ENCODE peak calls at places on chromosome 16, in seven cellular contexts. L, A, R, B, O, I and T are unnamed samples.

GRCh38 chr16:27067138-27067537 is 411 bp downstream of the C16orf82 start:
- DNase-seq in L (no peak), A (no peak), R (peak; percentile 44), B (no peak), O (no peak), I (no peak), T (no peak)

GRCh38 chr16:70686376-70687171 is 721 bp upstream of the MTSS2 start:
- DNase-seq in L (no peak), A (no peak), R (no peak), B (no peak), O (no peak), I (no peak), T (no peak)

GRCh38 chr16:1596516-1596915 is 15.4 kb downstream of the IFT140 start:
- DNase-seq in L (no peak), A (no peak), R (no peak), B (no peak), O (no peak), I (no peak), T (no peak)

GRCh38 chr16:21703589-21704174 is 39.9 kb downstream of the OTOA start:
- DNase-seq in L (no peak), A (no peak), R (no peak), B (no peak), O (peak; percentile 40), I (no peak), T (no peak)

GRCh38 chr16:51697454-51697853 is 546.4 kb upstream of the SALL1 start:
- DNase-seq in L (no peak), A (no peak), R (no peak), B (no peak), O (no peak), I (no peak), T (no peak)

GRCh38 chr16:12901204-12901596 is 198 bp upstream of the SHISA9 start:
- DNase-seq in L (no peak), A (no peak), R (peak; percentile 37), B (no peak), O (no peak), I (no peak), T (peak; percentile 75)

GRCh38 chr16:86566966-86567700 is 504 bp downstream of the FOXC2 start:
- DNase-seq in L (no peak), A (no peak), R (no peak), B (no peak), O (no peak), I (no peak), T (no peak)

GRCh38 chr16:11425140-11425539 is 79.9 kb downstream of the RMI2 start:
- DNase-seq in L (no peak), A (no peak), R (no peak), B (no peak), O (no peak), I (no peak), T (no peak)

GRCh38 chr16:76639685-76640289 is 362.6 kb downstream of the CNTNAP4 start:
- DNase-seq in L (peak; percentile 19), A (no peak), R (peak; percentile 13), B (peak; percentile 48), O (no peak), I (peak; percentile 47), T (peak; percentile 46)

GRCh38 chr16:17578921-17579876 is 108.4 kb upstream of the XYLT1 start:
- DNase-seq in L (peak; percentile 74), A (peak; percentile 59), R (peak; percentile 66), B (peak; percentile 64), O (peak; percentile 28), I (peak; percentile 73), T (peak; percentile 95)

GRCh38 chr16:29876578-29877249 is 13.7 kb upstream of the CDIPT start:
- DNase-seq in L (no peak), A (no peak), R (no peak), B (peak; percentile 42), O (no peak), I (no peak), T (no peak)

GRCh38 chr16:84084570-84085270 is 32.0 kb downstream of the MBTPS1 start:
- DNase-seq in L (peak; percentile 49), A (peak; percentile 64), R (peak; percentile 84), B (peak; percentile 85), O (peak; percentile 28), I (peak; percentile 78), T (peak; percentile 71)

GRCh38 chr16:87163637-87164036 is 153.6 kb downstream of the C16orf95 start:
- DNase-seq in L (no peak), A (no peak), R (no peak), B (no peak), O (no peak), I (no peak), T (no peak)

GRCh38 chr16:17194190-17194780 is 276.5 kb downstream of the XYLT1 start:
- DNase-seq in L (peak; percentile 70), A (peak; percentile 24), R (peak; percentile 52), B (peak; percentile 70), O (no peak), I (no peak), T (peak; percentile 69)

GRCh38 chr16:63080736-63081135 is 1044.5 kb upstream of the CDH8 start:
- DNase-seq in L (no peak), A (no peak), R (no peak), B (no peak), O (no peak), I (no peak), T (no peak)

GRCh38 chr16:56246051-56246817 is 54.9 kb downstream of the GNAO1 start:
- DNase-seq in L (peak; percentile 38), A (no peak), R (peak; percentile 56), B (peak; percentile 50), O (no peak), I (peak; percentile 18), T (peak; percentile 72)

GRCh38 chr16:12245923-12246290 is 269.4 kb downstream of the SNX29 start:
- DNase-seq in L (no peak), A (no peak), R (no peak), B (no peak), O (no peak), I (no peak), T (no peak)

GRCh38 chr16:89586853-89587252 is 11.3 kb downstream of the CPNE7 start:
- DNase-seq in L (no peak), A (no peak), R (peak; percentile 74), B (peak; percentile 72), O (no peak), I (no peak), T (no peak)

GRCh38 chr16:55257971-55258613 is 65.9 kb upstream of the IRX6 start:
- DNase-seq in L (peak; percentile 57), A (peak; percentile 58), R (peak; percentile 45), B (peak; percentile 71), O (no peak), I (peak; percentile 41), T (peak; percentile 33)

GRCh38 chr16:23452221-23452571 is 793 bp downstream of the COG7 start:
- DNase-seq in L (no peak), A (no peak), R (no peak), B (no peak), O (no peak), I (no peak), T (no peak)

GRCh38 chr16:11748404-11749254 is 6.0 kb upstream of the TXNDC11 start:
- DNase-seq in L (no peak), A (no peak), R (no peak), B (no peak), O (no peak), I (peak; percentile 93), T (peak; percentile 18)

DNA sequence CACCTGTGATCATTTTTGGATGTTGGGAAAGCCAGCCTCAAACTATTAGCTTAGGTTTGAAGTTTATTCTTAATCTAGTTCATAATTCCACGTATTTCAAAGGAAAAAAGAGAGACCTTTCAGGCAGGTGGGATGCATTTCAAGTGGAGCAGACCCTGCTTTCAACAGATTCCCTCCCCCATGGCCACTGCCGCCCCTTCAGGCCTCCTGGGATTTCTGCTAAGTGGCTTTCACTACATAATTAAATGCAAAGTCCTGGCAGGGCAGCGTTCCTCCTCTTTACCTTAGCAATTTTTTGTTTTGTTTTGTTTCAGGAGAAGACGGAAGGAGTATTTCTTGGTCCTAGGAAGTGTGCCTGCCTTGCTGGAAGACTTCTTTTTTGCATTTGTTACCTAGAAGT is 36.6 kb downstream of the MAF start:
- DNase-seq in L (no peak), A (no peak), R (no peak), B (no peak), O (no peak), I (no peak), T (peak; percentile 11)
- H3K4me3 ChIP-seq in L (no peak overlapping the region), A (no peak overlapping the region), R (no peak overlapping the region), B (no peak overlapping the region), O (no peak overlapping the region), I (no peak overlapping the region), T (no peak overlapping the region)

DNA sequence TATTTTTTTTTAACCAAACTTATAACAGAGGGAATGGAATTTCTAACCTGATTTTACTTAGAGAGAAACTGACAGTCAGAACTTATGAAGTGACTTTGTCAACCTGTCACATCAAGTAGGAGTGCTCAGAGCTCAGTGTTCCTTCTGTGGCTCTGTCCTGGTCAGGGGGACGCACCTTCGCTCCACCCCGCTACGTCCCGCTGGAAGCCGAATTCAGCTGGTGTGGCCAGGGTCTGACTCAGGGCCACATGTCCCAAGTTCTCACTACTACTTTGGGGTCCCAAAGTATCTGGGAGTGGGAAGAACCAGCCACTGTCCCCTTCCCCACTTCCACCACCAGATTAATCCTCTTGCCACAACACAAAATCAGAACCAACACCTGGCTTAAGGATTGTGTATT is 51.4 kb downstream of the C16orf78 start:
- DNase-seq in L (no peak), A (no peak), R (no peak), B (no peak), O (no peak), I (no peak), T (no peak)
- TF ChIP-seq YY1 in L (no peak), A (no peak), R (no peak), B (no peak), O (no peak), I (no peak), T (no peak)

GRCh38 chr16:324451-325334 is 27.8 kb downstream of the AXIN1 start:
- DNase-seq in L (no peak), A (no peak), R (no peak), B (peak; percentile 95), O (no peak), I (no peak), T (no peak)
- H3K4me3 ChIP-seq in L (no peak overlapping the region), A (no peak overlapping the region), R (no peak overlapping the region), B (peak overlapping the region; percentile 28), O (peak overlapping the region; percentile 68), I (no peak overlapping the region), T (no peak overlapping the region)

GRCh38 chr16:81036751-81037350 is 1.2 kb downstream of the ATMIN start:
- DNase-seq in L (no peak), A (no peak), R (peak; percentile 25), B (peak; percentile 73), O (no peak), I (peak; percentile 6), T (no peak)
- TF ChIP-seq YY1 in L (no peak), A (no peak), R (no peak), B (no peak), O (no peak), I (no peak), T (no peak)

DNA sequence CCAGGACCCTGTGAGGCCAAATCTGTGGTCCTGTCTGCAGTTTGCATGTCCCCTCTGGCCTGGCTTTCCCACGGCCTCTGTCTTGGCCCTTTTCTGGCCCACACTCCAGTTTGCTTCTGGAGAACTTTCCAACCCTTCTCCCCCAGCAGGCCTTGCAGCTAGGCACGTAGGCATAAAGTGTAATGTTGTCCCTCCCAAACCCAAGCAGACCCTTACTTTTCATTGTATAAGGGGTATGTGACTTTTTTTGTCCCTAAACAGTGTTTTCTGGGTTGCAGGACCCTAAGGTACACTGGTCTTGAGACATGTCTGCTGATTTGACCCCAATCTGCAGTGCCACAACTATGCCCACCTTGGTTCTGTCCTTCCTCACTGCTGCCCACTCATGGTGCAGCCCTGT is 15.6 kb upstream of the SMPD3 start:
- DNase-seq in L (no peak), A (no peak), R (no peak), B (no peak), O (no peak), I (no peak), T (no peak)
- H3K4me3 ChIP-seq in L (no peak overlapping the region), A (no peak overlapping the region), R (no peak overlapping the region), B (no peak overlapping the region), O (no peak overlapping the region), I (no peak overlapping the region), T (no peak overlapping the region)